ENCODE peak calls at places on chromosome 10, in nine cellular contexts. One of them, this sample, is unnamed.

GRCh38 chr10:689433-690226 is at the start of gene DIP2C:
- DNase-seq in fibroblast of mammary gland: peak
- DNase-seq in left ventricle myocardium inferior: peak
- DNase-seq in lung: peak
- DNase-seq in mammary epithelial cell: peak
- DNase-seq in AG04450: peak
- DNase-seq in mesendoderm: peak
- DNase-seq in neural progenitor cell: peak
- DNase-seq in esophagus muscularis mucosa: peak
- DNase-seq in this sample: no peak

GRCh38 chr10:78494179-78494578 is 460.5 kb downstream of the RPS24 start:
- DNase-seq in mammary epithelial cell: no peak
- DNase-seq in neural progenitor cell: no peak
- DNase-seq in lung: no peak
- DNase-seq in AG04450: no peak
- DNase-seq in fibroblast of mammary gland: no peak
- DNase-seq in esophagus muscularis mucosa: no peak
- DNase-seq in mesendoderm: no peak
- DNase-seq in left ventricle myocardium inferior: no peak
- DNase-seq in this sample: no peak

GRCh38 chr10:16348891-16349290 is 87.9 kb upstream of the PTER start:
- DNase-seq in AG04450: no peak
- DNase-seq in mammary epithelial cell: no peak
- DNase-seq in mesendoderm: no peak
- DNase-seq in esophagus muscularis mucosa: no peak
- DNase-seq in fibroblast of mammary gland: no peak
- DNase-seq in lung: no peak
- DNase-seq in neural progenitor cell: no peak
- DNase-seq in left ventricle myocardium inferior: no peak
- DNase-seq in this sample: no peak

GRCh38 chr10:93680414-93681047 is 21.9 kb downstream of the FRA10AC1 start:
- DNase-seq in neural progenitor cell: peak
- DNase-seq in lung: no peak
- DNase-seq in mammary epithelial cell: peak
- DNase-seq in fibroblast of mammary gland: peak
- DNase-seq in left ventricle myocardium inferior: no peak
- DNase-seq in mesendoderm: peak
- DNase-seq in esophagus muscularis mucosa: no peak
- DNase-seq in AG04450: no peak
- DNase-seq in this sample: no peak

GRCh38 chr10:2985729-2986232 is 81.6 kb upstream of the PFKP start:
- DNase-seq in esophagus muscularis mucosa: no peak
- DNase-seq in left ventricle myocardium inferior: no peak
- DNase-seq in mesendoderm: peak
- DNase-seq in neural progenitor cell: no peak
- DNase-seq in AG04450: no peak
- DNase-seq in mammary epithelial cell: peak
- DNase-seq in lung: peak
- DNase-seq in fibroblast of mammary gland: peak
- DNase-seq in this sample: no peak

GRCh38 chr10:3293536-3294431 is 121.2 kb upstream of the PITRM1 start:
- DNase-seq in lung: no peak
- DNase-seq in mammary epithelial cell: no peak
- DNase-seq in AG04450: no peak
- DNase-seq in fibroblast of mammary gland: peak
- DNase-seq in esophagus muscularis mucosa: no peak
- DNase-seq in mesendoderm: no peak
- DNase-seq in neural progenitor cell: no peak
- DNase-seq in left ventricle myocardium inferior: no peak
- DNase-seq in this sample: no peak

GRCh38 chr10:97612386-97612785 is 20.9 kb downstream of the MORN4 start:
- DNase-seq in mesendoderm: peak
- DNase-seq in AG04450: peak
- DNase-seq in neural progenitor cell: peak
- DNase-seq in fibroblast of mammary gland: peak
- DNase-seq in lung: no peak
- DNase-seq in esophagus muscularis mucosa: no peak
- DNase-seq in left ventricle myocardium inferior: no peak
- DNase-seq in mammary epithelial cell: peak
- DNase-seq in this sample: no peak

GRCh38 chr10:77392851-77393250 is 244.8 kb downstream of the KCNMA1 start:
- DNase-seq in fibroblast of mammary gland: peak
- DNase-seq in mammary epithelial cell: peak
- DNase-seq in left ventricle myocardium inferior: no peak
- DNase-seq in lung: peak
- DNase-seq in AG04450: peak
- DNase-seq in mesendoderm: no peak
- DNase-seq in neural progenitor cell: no peak
- DNase-seq in esophagus muscularis mucosa: no peak
- DNase-seq in this sample: peak

GRCh38 chr10:132397036-132397541 is at the start of gene PWWP2B:
- DNase-seq in neural progenitor cell: peak
- DNase-seq in mammary epithelial cell: no peak
- DNase-seq in lung: no peak
- DNase-seq in AG04450: no peak
- DNase-seq in esophagus muscularis mucosa: no peak
- DNase-seq in mesendoderm: no peak
- DNase-seq in left ventricle myocardium inferior: peak
- DNase-seq in fibroblast of mammary gland: no peak
- DNase-seq in this sample: no peak

DNA sequence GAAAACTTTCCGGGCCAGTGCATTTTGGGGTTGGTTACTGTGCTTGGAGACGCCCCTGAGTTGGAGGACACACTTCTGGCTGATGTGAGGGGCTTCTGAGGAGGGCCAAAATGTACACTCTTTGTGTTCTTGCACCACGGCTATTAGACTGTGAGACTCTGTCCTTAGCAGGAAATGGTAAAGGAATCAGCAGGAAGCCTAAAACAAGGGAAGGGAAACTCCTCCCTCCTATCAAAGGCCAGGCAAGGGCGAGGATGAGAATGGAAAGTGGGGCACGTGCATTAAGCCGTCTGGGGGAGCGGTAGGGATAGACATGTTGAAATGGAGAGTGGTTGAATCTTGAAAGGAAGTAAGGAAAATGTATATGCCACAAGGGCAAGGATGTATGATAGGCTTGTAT is 1.8 kb upstream of the SRGN start:
- DNase-seq in mesendoderm: peak
- DNase-seq in fibroblast of mammary gland: peak
- DNase-seq in esophagus muscularis mucosa: no peak
- DNase-seq in left ventricle myocardium inferior: no peak
- DNase-seq in neural progenitor cell: peak
- DNase-seq in mammary epithelial cell: no peak
- DNase-seq in AG04450: no peak
- DNase-seq in lung: no peak
- DNase-seq in this sample: no peak
- H3K4me3 ChIP-seq in mesendoderm: no peak
- H3K4me3 ChIP-seq in fibroblast of mammary gland: no peak
- H3K4me3 ChIP-seq in esophagus muscularis mucosa: peak
- H3K4me3 ChIP-seq in left ventricle myocardium inferior: peak
- H3K4me3 ChIP-seq in neural progenitor cell: no peak
- H3K4me3 ChIP-seq in mammary epithelial cell: no peak
- H3K4me3 ChIP-seq in AG04450: no peak
- H3K4me3 ChIP-seq in lung: no peak
- H3K4me3 ChIP-seq in this sample: no peak

DNA sequence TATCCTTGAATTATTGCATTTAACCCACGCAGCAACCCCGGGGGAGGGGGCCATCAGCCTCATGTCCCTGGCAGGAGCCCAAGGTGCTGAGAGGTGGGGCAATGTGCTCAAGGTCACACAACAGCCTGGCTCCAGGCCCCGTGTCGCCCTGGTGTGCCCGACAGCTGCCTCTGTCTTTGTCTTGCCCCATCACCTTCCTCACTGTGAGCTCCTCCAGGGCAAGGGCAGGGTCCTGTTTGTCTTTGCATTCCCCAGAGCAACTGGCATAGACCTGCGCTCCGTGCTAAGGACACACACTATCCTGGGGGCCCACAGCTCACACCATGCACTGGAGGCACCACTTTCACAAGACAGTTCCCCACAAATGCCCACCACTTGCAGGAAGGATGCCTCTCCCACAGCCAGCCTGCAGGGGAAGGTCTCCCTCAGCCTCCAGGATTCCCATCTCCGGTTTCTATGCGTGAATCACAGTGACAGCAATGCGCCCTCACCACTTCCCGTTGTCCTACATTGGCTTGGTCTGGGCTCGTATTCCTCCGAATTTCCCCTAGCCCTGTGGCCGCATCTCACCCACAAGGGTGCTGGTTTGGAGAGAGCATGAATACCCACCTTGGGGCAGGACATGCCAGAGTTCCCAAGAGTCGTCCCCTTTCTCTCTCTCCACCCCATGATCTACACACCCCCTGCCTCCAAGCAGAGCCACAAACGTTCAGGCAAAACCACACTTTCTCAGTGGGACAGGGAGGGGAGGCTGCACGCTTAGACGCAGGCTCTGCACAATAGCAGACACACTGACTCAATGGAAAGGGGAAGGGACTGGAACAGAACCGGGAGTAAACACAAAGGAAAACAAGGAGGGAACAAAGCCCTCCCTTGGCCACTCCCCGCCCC is 10.3 kb downstream of the ITPRIP start:
- DNase-seq in lung: no peak
- DNase-seq in mesendoderm: peak
- DNase-seq in esophagus muscularis mucosa: no peak
- DNase-seq in neural progenitor cell: peak
- DNase-seq in mammary epithelial cell: peak
- DNase-seq in left ventricle myocardium inferior: no peak
- DNase-seq in fibroblast of mammary gland: peak
- DNase-seq in AG04450: no peak
- DNase-seq in this sample: no peak
- H3K4me3 ChIP-seq in lung: no peak
- H3K4me3 ChIP-seq in mesendoderm: no peak
- H3K4me3 ChIP-seq in esophagus muscularis mucosa: peak
- H3K4me3 ChIP-seq in neural progenitor cell: peak
- H3K4me3 ChIP-seq in mammary epithelial cell: peak
- H3K4me3 ChIP-seq in left ventricle myocardium inferior: peak
- H3K4me3 ChIP-seq in fibroblast of mammary gland: peak
- H3K4me3 ChIP-seq in AG04450: peak
- H3K4me3 ChIP-seq in this sample: peak

GRCh38 chr10:48683893-48684292 is 780 bp upstream of the WDFY4 start:
- DNase-seq in mesendoderm: no peak
- DNase-seq in esophagus muscularis mucosa: no peak
- DNase-seq in left ventricle myocardium inferior: no peak
- DNase-seq in fibroblast of mammary gland: no peak
- DNase-seq in lung: no peak
- DNase-seq in neural progenitor cell: no peak
- DNase-seq in mammary epithelial cell: no peak
- DNase-seq in AG04450: no peak
- DNase-seq in this sample: no peak

GRCh38 chr10:48684792-48685651 is at the start of gene WDFY4:
- DNase-seq in mammary epithelial cell: no peak
- DNase-seq in fibroblast of mammary gland: no peak
- DNase-seq in neural progenitor cell: no peak
- DNase-seq in AG04450: no peak
- DNase-seq in left ventricle myocardium inferior: no peak
- DNase-seq in esophagus muscularis mucosa: peak
- DNase-seq in lung: peak
- DNase-seq in mesendoderm: no peak
- DNase-seq in this sample: no peak

GRCh38 chr10:48683424-48683823 is 1.2 kb upstream of the WDFY4 start:
- DNase-seq in fibroblast of mammary gland: no peak
- DNase-seq in neural progenitor cell: no peak
- DNase-seq in lung: no peak
- DNase-seq in esophagus muscularis mucosa: peak
- DNase-seq in mammary epithelial cell: no peak
- DNase-seq in AG04450: no peak
- DNase-seq in left ventricle myocardium inferior: no peak
- DNase-seq in mesendoderm: no peak
- DNase-seq in this sample: no peak

GRCh38 chr10:48684463-48684791 is 246 bp upstream of the WDFY4 start:
- DNase-seq in lung: no peak
- DNase-seq in left ventricle myocardium inferior: no peak
- DNase-seq in AG04450: no peak
- DNase-seq in mammary epithelial cell: no peak
- DNase-seq in neural progenitor cell: no peak
- DNase-seq in esophagus muscularis mucosa: peak
- DNase-seq in mesendoderm: no peak
- DNase-seq in fibroblast of mammary gland: no peak
- DNase-seq in this sample: no peak

GRCh38 chr10:48685731-48686130 is 1.1 kb downstream of the WDFY4 start:
- DNase-seq in left ventricle myocardium inferior: no peak
- DNase-seq in mesendoderm: no peak
- DNase-seq in lung: no peak
- DNase-seq in mammary epithelial cell: no peak
- DNase-seq in esophagus muscularis mucosa: no peak
- DNase-seq in fibroblast of mammary gland: no peak
- DNase-seq in neural progenitor cell: no peak
- DNase-seq in AG04450: no peak
- DNase-seq in this sample: no peak
- H3K4me3 ChIP-seq in left ventricle myocardium inferior: peak
- H3K4me3 ChIP-seq in mesendoderm: no peak
- H3K4me3 ChIP-seq in lung: no peak
- H3K4me3 ChIP-seq in mammary epithelial cell: no peak
- H3K4me3 ChIP-seq in esophagus muscularis mucosa: no peak
- H3K4me3 ChIP-seq in fibroblast of mammary gland: no peak
- H3K4me3 ChIP-seq in neural progenitor cell: no peak
- H3K4me3 ChIP-seq in AG04450: no peak
- H3K4me3 ChIP-seq in this sample: peak

GRCh38 chr10:125264091-125264490 is 103.7 kb upstream of the CTBP2 start:
- DNase-seq in fibroblast of mammary gland: no peak
- DNase-seq in lung: no peak
- DNase-seq in AG04450: no peak
- DNase-seq in mammary epithelial cell: no peak
- DNase-seq in mesendoderm: no peak
- DNase-seq in neural progenitor cell: no peak
- DNase-seq in left ventricle myocardium inferior: no peak
- DNase-seq in esophagus muscularis mucosa: no peak
- DNase-seq in this sample: no peak

GRCh38 chr10:125261491-125262186 is 101.3 kb upstream of the CTBP2 start:
- DNase-seq in mammary epithelial cell: no peak
- DNase-seq in fibroblast of mammary gland: no peak
- DNase-seq in AG04450: no peak
- DNase-seq in left ventricle myocardium inferior: no peak
- DNase-seq in lung: no peak
- DNase-seq in neural progenitor cell: no peak
- DNase-seq in esophagus muscularis mucosa: peak
- DNase-seq in mesendoderm: no peak
- DNase-seq in this sample: no peak

GRCh38 chr10:125262920-125263319 is 102.6 kb upstream of the CTBP2 start:
- DNase-seq in left ventricle myocardium inferior: no peak
- DNase-seq in fibroblast of mammary gland: no peak
- DNase-seq in mesendoderm: no peak
- DNase-seq in esophagus muscularis mucosa: peak
- DNase-seq in lung: no peak
- DNase-seq in mammary epithelial cell: no peak
- DNase-seq in neural progenitor cell: no peak
- DNase-seq in AG04450: no peak
- DNase-seq in this sample: no peak

GRCh38 chr10:125263551-125263950 is 103.2 kb upstream of the CTBP2 start:
- DNase-seq in mesendoderm: peak
- DNase-seq in lung: no peak
- DNase-seq in fibroblast of mammary gland: no peak
- DNase-seq in AG04450: no peak
- DNase-seq in neural progenitor cell: no peak
- DNase-seq in mammary epithelial cell: peak
- DNase-seq in esophagus muscularis mucosa: no peak
- DNase-seq in left ventricle myocardium inferior: no peak
- DNase-seq in this sample: no peak

DNA sequence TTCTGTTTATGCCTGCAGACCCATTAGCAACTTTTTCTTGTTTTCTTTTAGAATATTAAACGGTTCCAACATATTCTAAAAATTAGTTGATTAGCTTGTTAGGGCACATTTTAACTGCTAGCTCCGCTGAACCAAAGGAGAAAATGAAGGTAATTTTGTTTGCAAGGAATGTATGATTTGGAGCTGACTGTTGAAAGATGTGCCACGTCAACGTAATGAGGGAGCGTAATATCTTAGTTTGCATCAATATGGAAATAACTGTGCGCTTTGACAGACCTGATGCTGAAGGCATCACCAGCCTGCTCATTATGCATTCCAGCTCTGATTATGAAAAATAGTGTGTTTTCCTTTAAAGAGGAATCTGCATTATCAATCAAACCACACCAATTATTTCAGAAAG is 102.1 kb upstream of the CTBP2 start:
- DNase-seq in mesendoderm: no peak
- DNase-seq in left ventricle myocardium inferior: no peak
- DNase-seq in lung: no peak
- DNase-seq in AG04450: no peak
- DNase-seq in neural progenitor cell: no peak
- DNase-seq in esophagus muscularis mucosa: peak
- DNase-seq in mammary epithelial cell: no peak
- DNase-seq in fibroblast of mammary gland: no peak
- DNase-seq in this sample: no peak
- H3K4me3 ChIP-seq in mesendoderm: no peak
- H3K4me3 ChIP-seq in left ventricle myocardium inferior: no peak
- H3K4me3 ChIP-seq in lung: no peak
- H3K4me3 ChIP-seq in AG04450: no peak
- H3K4me3 ChIP-seq in neural progenitor cell: no peak
- H3K4me3 ChIP-seq in esophagus muscularis mucosa: no peak
- H3K4me3 ChIP-seq in mammary epithelial cell: no peak
- H3K4me3 ChIP-seq in fibroblast of mammary gland: no peak
- H3K4me3 ChIP-seq in this sample: no peak

This sample was measured in thoracic aorta.